ENCODE peak calls at places on chromosomes 5 and 9, in four cellular contexts. V is COR-L47; M is activated naive CD4-positive, alpha-beta T cell; K is NCI-H1930. H is an unnamed sample.

GRCh38 chr5:12242960-12243888 is 339.0 kb upstream of the CTNND2 start:
- DNase-seq in V (no peak), M (no peak), K (no peak), H (no peak)

GRCh38 chr9:27086818-27087680 is 22.0 kb upstream of the TEK start:
- DNase-seq in M (no peak), K (no peak), V (no peak), H (no peak)

GRCh38 chr9:114561771-114562170 is 25.8 kb upstream of the ATP6V1G1 start:
- DNase-seq in M (no peak), K (no peak), V (no peak), H (no peak)

GRCh38 chr5:144028058-144028457 is 142.4 kb downstream of the YIPF5 start:
- DNase-seq in V (no peak), M (no peak), K (no peak), H (no peak)

GRCh38 chr9:20418485-20418884 is 203.8 kb downstream of the MLLT3 start:
- DNase-seq in V (no peak), K (no peak), M (no peak), H (no peak)

GRCh38 chr5:55621218-55621617 is 86.5 kb upstream of the PLPP1 start:
- DNase-seq in K (no peak), M (no peak), V (no peak), H (no peak)

GRCh38 chr9:116124472-116125040 is 29.0 kb upstream of the PAPPA start:
- DNase-seq in M (no peak), V (no peak), K (no peak), H (no peak)

GRCh38 chr5:132458651-132459030 is 31.9 kb downstream of the IRF1 start:
- DNase-seq in K (no peak), V (no peak), M (no peak), H (no peak)

GRCh38 chr5:77641397-77641943 is 3.0 kb upstream of the OTP start:
- DNase-seq in K (no peak), V (no peak), M (no peak), H (no peak)

GRCh38 chr5:93428868-93429267 is 152.2 kb downstream of the NR2F1-AS1 start:
- DNase-seq in K (no peak), M (no peak), V (no peak), H (no peak)

GRCh38 chr9:94802795-94803194 is 76.3 kb downstream of the AOPEP start:
- DNase-seq in K (no peak), M (no peak), V (no peak), H (no peak)

GRCh38 chr5:10384483-10384882 is 31.0 kb downstream of the MARCHF6 start:
- DNase-seq in K (no peak), V (no peak), M (no peak), H (no peak)

GRCh38 chr5:88553926-88554325 is 285.3 kb upstream of the TMEM161B start:
- DNase-seq in V (no peak), K (no peak), M (no peak), H (no peak)

GRCh38 chr5:142829821-142830220 is 59.6 kb downstream of the ARHGAP26 start:
- DNase-seq in V (no peak), K (no peak), M (no peak), H (no peak)

GRCh38 chr5:36950586-36951457 is 74.3 kb downstream of the NIPBL start:
- DNase-seq in V (no peak), M (no peak), K (no peak), H (no peak)

GRCh38 chr9:77440057-77440456 is 208.1 kb downstream of the GNA14 start:
- DNase-seq in K (no peak), M (no peak), V (peak; percentile 96), H (peak; percentile 61)

GRCh38 chr5:68652507-68652906 is 437.0 kb downstream of the PIK3R1 start:
- DNase-seq in V (no peak), K (no peak), M (no peak), H (no peak)

GRCh38 chr5:180436275-180436674 is 57.9 kb upstream of the CNOT6 start:
- DNase-seq in K (no peak), V (no peak), M (no peak), H (no peak)

GRCh38 chr9:129770741-129771140 is 17.9 kb upstream of the PTGES start:
- DNase-seq in K (no peak), V (no peak), M (no peak), H (no peak)

GRCh38 chr5:132260051-132260450 is 2.6 kb downstream of the PDLIM4 start:
- DNase-seq in K (no peak), M (no peak), V (no peak), H (no peak)

GRCh38 chr9:4306066-4306787 is 6.4 kb upstream of the GLIS3 start:
- DNase-seq in V (no peak), K (no peak), M (no peak), H (no peak)

GRCh38 chr5:54881286-54882005 is 103.9 kb downstream of the ESM1 start:
- DNase-seq in K (no peak), V (no peak), M (no peak), H (no peak)

GRCh38 chr5:139966856-139967255 is 76.2 kb downstream of the NRG2 start:
- DNase-seq in K (no peak), V (no peak), M (no peak), H (no peak)

GRCh38 chr5:127998950-127999349 is 84.6 kb upstream of the SLC12A2 start:
- DNase-seq in K (no peak), M (no peak), V (no peak), H (no peak)

GRCh38 chr9:35552837-35553236 is 52.2 kb upstream of the TESK1 start:
- DNase-seq in K (no peak), M (no peak), V (no peak), H (no peak)

GRCh38 chr5:35861718-35862117 is 5.0 kb downstream of the IL7R start:
- DNase-seq in V (no peak), K (no peak), M (no peak), H (no peak)

GRCh38 chr9:93596399-93596798 is 20.0 kb downstream of the PHF2 start:
- DNase-seq in M (no peak), K (no peak), V (no peak), H (no peak)

H was measured in NCI-H2107.